ENCODE peak calls at places on chromosomes 6 and 20, in four cellular contexts. L is PC-3, U is lower leg skin, V is tibial nerve. E is an unnamed sample.

GRCh38 chr6:101083533-101084172 is 202.5 kb upstream of the ASCC3 start:
- DNase-seq in L (peak), U (no peak), V (no peak), E (peak)

GRCh38 chr6:145028144-145028818 is 707.0 kb downstream of the EPM2A start:
- DNase-seq in L (peak), U (no peak), V (no peak), E (peak)

GRCh38 chr20:528923-529594 is 14.5 kb downstream of the CSNK2A1 start:
- DNase-seq in L (peak), U (no peak), V (no peak), E (peak)

GRCh38 chr20:8646026-8646425 is 422.9 kb upstream of the PLCB4 start:
- DNase-seq in L (peak), U (no peak), V (no peak), E (peak)

GRCh38 chr6:49479308-49480004 is 16.3 kb downstream of the CENPQ start:
- DNase-seq in L (no peak), U (no peak), V (no peak), E (no peak)

GRCh38 chr6:89984926-89985743 is 90.9 kb downstream of the GJA10 start:
- DNase-seq in L (no peak), U (no peak), V (no peak), E (peak)

GRCh38 chr6:34179106-34179720 is 33.3 kb upstream of the GRM4 start:
- DNase-seq in L (no peak), U (no peak), V (no peak), E (no peak)

GRCh38 chr6:35487653-35488516 is 9.0 kb downstream of the TEAD3 start:
- DNase-seq in L (peak), U (no peak), V (no peak), E (peak)

GRCh38 chr20:46260480-46260879 is 47.8 kb downstream of the CDH22 start:
- DNase-seq in L (peak), U (no peak), V (no peak), E (peak)

GRCh38 chr20:4141616-4142240 is 126.4 kb upstream of the RNF24 start:
- DNase-seq in L (no peak), U (no peak), V (no peak), E (no peak)

GRCh38 chr6:2746557-2747061 is 4.1 kb downstream of the MYLK4 start:
- DNase-seq in L (no peak), U (no peak), V (no peak), E (no peak)

GRCh38 chr6:139107051-139107450 is 27.8 kb upstream of the HECA start:
- DNase-seq in L (no peak), U (no peak), V (no peak), E (no peak)

GRCh38 chr6:130946076-130946475 is 117.0 kb downstream of the EPB41L2 start:
- DNase-seq in L (peak), U (no peak), V (no peak), E (peak)

GRCh38 chr6:163151212-163151611 is 263.3 kb upstream of the QKI start:
- DNase-seq in L (no peak), U (no peak), V (no peak), E (no peak)

GRCh38 chr6:41732601-41733348 is 2.6 kb downstream of the TFEB start:
- DNase-seq in L (no peak), U (no peak), V (no peak), E (peak)

GRCh38 chr20:14334306-14334930 is 3.0 kb downstream of the FLRT3 start:
- DNase-seq in L (peak), U (no peak), V (no peak), E (peak)

GRCh38 chr6:143348531-143348930 is 102.0 kb downstream of the ADAT2 start:
- DNase-seq in L (no peak), U (no peak), V (no peak), E (no peak)

GRCh38 chr6:160078883-160079685 is 42.5 kb upstream of the SLC22A1 start:
- DNase-seq in L (no peak), U (no peak), V (no peak), E (no peak)

GRCh38 chr6:128807577-128807976 is 75.4 kb upstream of the LAMA2 start:
- DNase-seq in L (peak), U (no peak), V (no peak), E (peak)
- TF ChIP-seq CTCF in L (peak), U (no peak), V (peak), E (peak)

DNA sequence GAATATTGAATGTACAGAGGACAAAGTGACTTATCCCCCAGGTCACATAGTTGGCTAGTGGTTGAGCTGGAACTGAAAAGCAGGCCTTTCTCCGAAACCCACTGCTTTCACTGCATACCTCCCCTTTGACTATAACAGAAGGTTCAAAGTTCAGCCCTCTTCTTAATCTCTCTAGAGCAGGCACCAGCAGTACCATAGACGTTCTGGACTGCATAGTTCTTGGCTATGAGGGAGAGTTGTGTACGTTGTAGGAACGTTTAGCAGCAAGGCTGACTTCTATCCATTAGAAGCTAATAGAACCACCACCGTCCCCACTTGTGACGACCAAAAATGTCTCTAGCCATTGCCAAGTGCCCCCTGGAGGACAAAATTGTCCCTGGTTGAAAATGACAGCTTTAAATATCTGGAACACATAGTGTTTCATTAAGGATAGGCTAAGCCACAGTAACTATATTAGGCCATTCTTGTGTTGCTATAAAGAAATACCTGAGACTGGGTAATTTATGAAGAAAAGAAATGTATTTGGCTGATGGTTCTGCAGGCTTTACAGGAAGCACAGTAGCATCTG is 123.8 kb upstream of the MTHFD1L start:
- DNase-seq in L (peak), U (no peak), V (no peak), E (peak)
- TF ChIP-seq CTCF in L (peak), U (no peak), V (peak), E (peak)

DNA sequence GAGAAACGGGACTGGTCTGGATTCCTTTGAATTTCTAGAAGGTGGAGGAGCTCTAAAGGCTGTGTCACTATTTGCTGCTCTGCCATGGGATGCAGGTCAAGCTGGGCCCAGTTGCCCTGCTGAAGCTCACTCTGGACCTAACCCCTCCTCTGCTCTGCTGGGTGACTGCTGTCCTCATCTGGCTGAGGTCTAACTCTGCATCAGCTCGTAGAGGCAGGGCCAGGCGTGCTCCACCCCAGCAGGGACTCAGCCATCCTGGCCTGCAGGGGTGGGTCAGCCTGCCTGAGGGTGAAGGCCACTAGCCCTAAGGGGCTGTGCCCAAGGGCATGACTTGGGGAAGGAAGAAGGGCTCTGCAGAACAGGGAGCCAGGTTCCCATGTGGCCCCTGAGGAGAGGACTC is 852 bp downstream of the CST4 start:
- DNase-seq in L (no peak), U (no peak), V (no peak), E (no peak)
- TF ChIP-seq CTCF in L (no peak), U (no peak), V (no peak), E (no peak)

GRCh38 chr20:36491901-36492617 is 49.3 kb upstream of the MYL9 start:
- DNase-seq in L (no peak), U (no peak), V (no peak), E (peak)

GRCh38 chr20:36496707-36497669 is 44.3 kb upstream of the MYL9 start:
- DNase-seq in L (no peak), U (no peak), V (no peak), E (no peak)

GRCh38 chr20:36490191-36490590 is 51.1 kb upstream of the MYL9 start:
- DNase-seq in L (no peak), U (no peak), V (no peak), E (no peak)

GRCh38 chr20:36493801-36494114 is 47.6 kb upstream of the MYL9 start:
- DNase-seq in L (no peak), U (peak), V (peak), E (no peak)

DNA sequence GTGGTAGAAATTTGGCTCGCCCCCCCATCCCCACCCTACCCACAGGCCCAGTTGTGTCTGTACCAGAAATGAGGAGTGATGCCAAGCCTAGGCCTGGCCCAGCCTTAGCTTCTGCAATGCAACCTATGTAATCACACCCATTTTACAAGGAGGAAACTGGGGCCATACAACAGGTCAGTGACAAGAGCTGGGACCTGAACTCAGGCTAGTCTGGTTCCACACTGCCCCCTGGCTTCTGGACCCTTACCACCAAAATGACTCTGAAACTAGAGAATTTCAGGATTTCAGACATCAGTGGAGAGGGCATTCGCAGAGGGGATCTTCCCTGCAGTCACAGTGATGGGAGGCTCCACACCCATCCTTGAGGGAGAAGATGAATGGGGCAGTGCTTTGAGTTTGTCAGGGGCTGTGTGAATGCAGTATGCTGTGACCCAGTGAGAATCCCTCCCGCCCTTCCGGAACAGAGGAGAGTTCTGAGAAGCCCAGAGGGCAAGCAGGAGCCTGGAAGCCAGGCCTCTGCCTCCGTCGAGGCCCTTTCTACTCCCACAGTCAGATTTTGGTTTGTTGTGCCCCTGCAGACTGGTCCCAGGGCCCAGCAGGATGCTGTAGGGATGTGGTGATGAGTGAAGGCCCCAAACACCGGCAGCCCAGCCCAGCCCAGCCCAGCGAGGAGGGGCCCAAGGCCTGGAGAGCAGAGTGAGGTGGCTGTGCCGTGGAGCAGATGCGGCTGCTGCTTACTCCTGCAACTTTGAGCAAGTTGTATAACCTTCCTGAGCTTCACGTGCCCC is 48.1 kb upstream of the MYL9 start:
- DNase-seq in L (peak), U (no peak), V (no peak), E (no peak)
- TF ChIP-seq CTCF in L (peak), U (no peak), V (peak), E (peak)

DNA sequence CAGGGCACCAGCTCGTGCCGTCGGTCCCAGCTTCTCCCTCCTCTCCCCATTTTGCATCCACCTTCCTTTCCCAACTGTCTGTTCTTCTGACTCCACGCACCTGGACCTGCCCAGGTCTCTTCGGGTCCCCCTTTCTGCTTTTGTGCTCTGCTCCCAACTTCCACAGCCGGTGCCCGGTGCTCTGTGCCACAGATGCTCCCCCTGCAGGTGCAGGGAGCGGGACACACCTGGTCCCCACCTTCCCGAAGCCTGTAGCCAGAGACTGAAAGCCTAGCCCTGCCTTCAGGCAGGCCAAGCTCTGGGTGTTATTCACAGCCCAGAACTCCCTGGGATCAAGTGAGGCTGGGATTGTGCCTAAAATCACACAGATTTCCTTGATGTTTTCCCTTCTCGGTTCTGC is 24.6 kb upstream of the BMP7 start:
- DNase-seq in L (peak), U (no peak), V (no peak), E (peak)
- TF ChIP-seq CTCF in L (peak), U (no peak), V (no peak), E (peak)

DNA sequence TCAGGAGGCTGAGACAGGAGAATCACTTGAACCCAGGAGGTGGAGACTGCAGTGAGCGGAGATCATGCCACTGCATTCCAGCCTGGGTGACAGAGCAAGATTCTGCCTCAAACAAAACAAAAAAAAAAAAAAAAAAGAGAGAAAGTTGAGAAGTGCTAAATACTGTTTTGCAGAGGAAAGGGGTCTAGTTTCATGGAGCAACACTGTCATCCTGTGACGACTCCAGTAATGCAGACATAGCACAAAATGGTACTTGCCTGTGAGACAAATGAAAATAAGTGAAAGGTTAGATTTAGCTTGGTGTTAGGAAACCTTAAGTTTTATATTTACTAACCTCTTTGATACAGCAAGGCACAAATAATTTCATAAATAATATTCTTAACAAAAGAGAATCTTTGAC is 29.7 kb downstream of the CEP162 start:
- DNase-seq in L (no peak), U (no peak), V (no peak), E (no peak)
- TF ChIP-seq CTCF in L (no peak), U (no peak), V (no peak), E (no peak)

GRCh38 chr6:78867370-78868040 is at the start of gene IRAK1BP1:
- DNase-seq in L (peak), U (peak), V (peak), E (peak)
- TF ChIP-seq CTCF in L (peak), U (no peak), V (no peak), E (no peak)